ENCODE peak calls at places on chromosome 6, in five cellular contexts. G, D, P, T and M are unnamed samples.
A peak's percentile ranks its signal among the peaks of the same experiment; 100 is the strongest.

GRCh38 chr6:35318200-35318844 is 20.7 kb downstream of the DEF6 start:
- DNase-seq in G (peak; percentile 87), D (no peak), P (peak; percentile 88), T (peak; percentile 80), M (peak; percentile 61)

GRCh38 chr6:76771076-76771634 is 692.1 kb downstream of the HTR1B start:
- DNase-seq in G (no peak), D (no peak), P (peak; percentile 26), T (no peak), M (no peak)

GRCh38 chr6:137927777-137928218 is 60.7 kb downstream of the TNFAIP3 start:
- DNase-seq in G (no peak), D (peak; percentile 49), P (no peak), T (no peak), M (no peak)

GRCh38 chr6:21149460-21149859 is 444.1 kb upstream of the SOX4 start:
- DNase-seq in G (no peak), D (no peak), P (no peak), T (no peak), M (no peak)

GRCh38 chr6:45477278-45477677 is 99.5 kb upstream of the SUPT3H start:
- DNase-seq in G (no peak), D (no peak), P (no peak), T (no peak), M (no peak)

GRCh38 chr6:50724381-50725124 is 11.2 kb downstream of the TFAP2D start:
- DNase-seq in G (no peak), D (no peak), P (no peak), T (no peak), M (no peak)

GRCh38 chr6:31922942-31923341 is 4.6 kb upstream of the C2 start:
- DNase-seq in G (no peak), D (no peak), P (no peak), T (no peak), M (no peak)

GRCh38 chr6:116060572-116061283 is at the start of gene FRK:
- DNase-seq in G (peak; percentile 82), D (no peak), P (peak; percentile 63), T (peak; percentile 17), M (no peak)

GRCh38 chr6:144939926-144940325 is 654.8 kb downstream of the UTRN start:
- DNase-seq in G (no peak), D (no peak), P (no peak), T (no peak), M (no peak)

GRCh38 chr6:32581275-32582095 is 8.2 kb downstream of the HLA-DRB1 start:
- DNase-seq in G (no peak), D (no peak), P (no peak), T (no peak), M (no peak)

GRCh38 chr6:98880486-98880885 is 46.1 kb downstream of the POU3F2 start:
- DNase-seq in G (no peak), D (no peak), P (no peak), T (no peak), M (no peak)

GRCh38 chr6:157293780-157294179 is 29.5 kb downstream of the TMEM242 start:
- DNase-seq in G (no peak), D (no peak), P (no peak), T (no peak), M (no peak)

GRCh38 chr6:121503633-121504032 is 68.2 kb downstream of the GJA1 start:
- DNase-seq in G (no peak), D (no peak), P (no peak), T (no peak), M (no peak)

GRCh38 chr6:142855877-142856606 is 88.9 kb downstream of the HIVEP2 start:
- DNase-seq in G (no peak), D (no peak), P (no peak), T (no peak), M (no peak)

GRCh38 chr6:106623039-106623438 is 6.3 kb downstream of the RTN4IP1 start:
- DNase-seq in G (no peak), D (no peak), P (no peak), T (no peak), M (no peak)

GRCh38 chr6:30159988-30160387 is 1.0 kb downstream of the TRIM10 start:
- DNase-seq in G (no peak), D (no peak), P (no peak), T (no peak), M (no peak)

GRCh38 chr6:27049863-27050781 is 197.4 kb upstream of the PRSS16 start:
- DNase-seq in G (no peak), D (no peak), P (no peak), T (no peak), M (no peak)
- TF ChIP-seq CTCF in G (no peak), D (no peak), P (no peak), T (no peak), M (no peak)

GRCh38 chr6:108238321-108238720 is 22.5 kb downstream of the SNX3 start:
- DNase-seq in G (no peak), D (no peak), P (no peak), T (no peak), M (no peak)

GRCh38 chr6:108242721-108243120 is 18.1 kb downstream of the SNX3 start:
- DNase-seq in G (no peak), D (no peak), P (no peak), T (no peak), M (no peak)

GRCh38 chr6:108236791-108237190 is 24.0 kb downstream of the SNX3 start:
- DNase-seq in G (no peak), D (no peak), P (no peak), T (no peak), M (no peak)

GRCh38 chr6:108243836-108244235 is 17.0 kb downstream of the SNX3 start:
- DNase-seq in G (no peak), D (no peak), P (no peak), T (no peak), M (no peak)

GRCh38 chr6:108242259-108242658 is 18.6 kb downstream of the SNX3 start:
- DNase-seq in G (no peak), D (no peak), P (no peak), T (no peak), M (no peak)
- H3K9me3 ChIP-seq in G (no peaks in the 10 kb centered on the region), D (no peaks in the 10 kb centered on the region), P (no peaks in the 10 kb centered on the region), T (peaks cover 7% of the 10 kb centered on the region), M (no peaks in the 10 kb centered on the region)

GRCh38 chr6:117229870-117230269 is 35.5 kb upstream of the VGLL2 start:
- DNase-seq in G (no peak), D (no peak), P (no peak), T (no peak), M (no peak)
- TF ChIP-seq CTCF in G (no peak), D (no peak), P (no peak), T (no peak), M (no peak)

GRCh38 chr6:43399932-43400487 is 27.3 kb upstream of the ABCC10 start:
- DNase-seq in G (no peak), D (no peak), P (no peak), T (no peak), M (no peak)

GRCh38 chr6:43405354-43405753 is 22.0 kb upstream of the ABCC10 start:
- DNase-seq in G (no peak), D (no peak), P (no peak), T (no peak), M (no peak)

GRCh38 chr6:43402819-43403218 is 24.5 kb upstream of the ABCC10 start:
- DNase-seq in G (no peak), D (no peak), P (no peak), T (no peak), M (no peak)

GRCh38 chr6:43396408-43397149 is 27.1 kb upstream of the ZNF318 start:
- DNase-seq in G (no peak), D (no peak), P (no peak), T (no peak), M (no peak)

GRCh38 chr6:43401730-43402129 is 25.6 kb upstream of the ABCC10 start:
- DNase-seq in G (no peak), D (no peak), P (no peak), T (no peak), M (no peak)
- H3K9me3 ChIP-seq in G (no peaks in the 10 kb centered on the region), D (no peaks in the 10 kb centered on the region), P (no peaks in the 10 kb centered on the region), T (no peaks in the 10 kb centered on the region), M (no peaks in the 10 kb centered on the region)

GRCh38 chr6:37435816-37436215 is 2.8 kb downstream of the CMTR1 start:
- DNase-seq in G (no peak), D (no peak), P (no peak), T (no peak), M (no peak)

GRCh38 chr6:37432590-37432915 is 468 bp upstream of the CMTR1 start:
- DNase-seq in G (no peak), D (no peak), P (no peak), T (no peak), M (no peak)

GRCh38 chr6:37433657-37434271 is 743 bp downstream of the CMTR1 start:
- DNase-seq in G (no peak), D (no peak), P (no peak), T (peak; percentile 19), M (no peak)

GRCh38 chr6:37435373-37435772 is 2.4 kb downstream of the CMTR1 start:
- DNase-seq in G (no peak), D (no peak), P (no peak), T (no peak), M (no peak)

GRCh38 chr6:37432916-37433656 is at the start of gene CMTR1:
- DNase-seq in G (peak; percentile 96), D (peak; percentile 94), P (peak; percentile 96), T (peak; percentile 96), M (peak; percentile 84)
- TF ChIP-seq CTCF in G (no peak), D (no peak), P (no peak), T (no peak), M (no peak)

GRCh38 chr6:168013250-168013915 is 15.9 kb downstream of the KIF25 start:
- DNase-seq in G (no peak), D (no peak), P (no peak), T (no peak), M (no peak)

GRCh38 chr6:168014406-168014959 is 17.0 kb downstream of the KIF25 start:
- DNase-seq in G (no peak), D (no peak), P (no peak), T (no peak), M (no peak)

GRCh38 chr6:168011291-168011690 is 13.8 kb downstream of the KIF25 start:
- DNase-seq in G (no peak), D (no peak), P (no peak), T (no peak), M (no peak)

GRCh38 chr6:168015492-168016175 is 18.2 kb downstream of the KIF25 start:
- DNase-seq in G (no peak), D (no peak), P (no peak), T (no peak), M (no peak)

GRCh38 chr6:168012431-168013249 is 15.2 kb downstream of the KIF25 start:
- DNase-seq in G (no peak), D (no peak), P (no peak), T (no peak), M (no peak)
- H3K9me3 ChIP-seq in G (no peaks in the 10 kb centered on the region), D (no peaks in the 10 kb centered on the region), P (no peaks in the 10 kb centered on the region), T (peaks cover 29% of the 10 kb centered on the region), M (peaks cover 21% of the 10 kb centered on the region)

GRCh38 chr6:6841571-6841970 is 253.1 kb downstream of the LY86 start:
- DNase-seq in G (no peak), D (no peak), P (peak; percentile 45), T (no peak), M (no peak)

GRCh38 chr6:6834356-6835342 is 246.1 kb downstream of the LY86 start:
- DNase-seq in G (no peak), D (no peak), P (no peak), T (no peak), M (no peak)

GRCh38 chr6:6836609-6837406 is 248.3 kb downstream of the LY86 start:
- DNase-seq in G (no peak), D (no peak), P (no peak), T (no peak), M (no peak)

GRCh38 chr6:6840831-6841263 is 252.3 kb downstream of the LY86 start:
- DNase-seq in G (no peak), D (no peak), P (no peak), T (no peak), M (no peak)

GRCh38 chr6:6837541-6838080 is 249.1 kb downstream of the LY86 start:
- DNase-seq in G (no peak), D (no peak), P (no peak), T (no peak), M (no peak)
- TF ChIP-seq CTCF in G (no peak), D (no peak), P (no peak), T (no peak), M (no peak)